ENCODE peak calls at places on chromosomes 2 and 18, in seven cellular contexts. One of them, this sample, is unnamed.

GRCh38 chr2:160044728-160045127 is 17.7 kb downstream of the PLA2R1 start:
- DNase-seq in colonic mucosa: no peak
- DNase-seq in fibroblast of lung: no peak
- DNase-seq in prostate gland: no peak
- DNase-seq in AG09309: no peak
- DNase-seq in left lung: no peak
- DNase-seq in epithelial cell of esophagus: no peak
- DNase-seq in this sample: no peak

GRCh38 chr18:39523281-39523680 is 1957.7 kb upstream of the CELF4 start:
- DNase-seq in colonic mucosa: no peak
- DNase-seq in fibroblast of lung: peak
- DNase-seq in prostate gland: no peak
- DNase-seq in AG09309: no peak
- DNase-seq in left lung: no peak
- DNase-seq in epithelial cell of esophagus: peak
- DNase-seq in this sample: peak

GRCh38 chr2:164620873-164621760 is at the start of gene GRB14:
- DNase-seq in colonic mucosa: peak
- DNase-seq in fibroblast of lung: no peak
- DNase-seq in prostate gland: peak
- DNase-seq in AG09309: no peak
- DNase-seq in left lung: peak
- DNase-seq in epithelial cell of esophagus: peak
- DNase-seq in this sample: peak

GRCh38 chr2:48145845-48146452 is 239.7 kb upstream of the FBXO11 start:
- DNase-seq in colonic mucosa: no peak
- DNase-seq in fibroblast of lung: peak
- DNase-seq in prostate gland: no peak
- DNase-seq in AG09309: no peak
- DNase-seq in left lung: no peak
- DNase-seq in epithelial cell of esophagus: no peak
- DNase-seq in this sample: peak

GRCh38 chr2:96832751-96833507 is 10.9 kb downstream of the ANKRD23 start:
- DNase-seq in colonic mucosa: no peak
- DNase-seq in fibroblast of lung: peak
- DNase-seq in prostate gland: peak
- DNase-seq in AG09309: no peak
- DNase-seq in left lung: peak
- DNase-seq in epithelial cell of esophagus: peak
- DNase-seq in this sample: peak

GRCh38 chr18:73458186-73458964 is 590.6 kb upstream of the NETO1 start:
- DNase-seq in colonic mucosa: no peak
- DNase-seq in fibroblast of lung: no peak
- DNase-seq in prostate gland: no peak
- DNase-seq in AG09309: peak
- DNase-seq in left lung: no peak
- DNase-seq in epithelial cell of esophagus: peak
- DNase-seq in this sample: no peak

GRCh38 chr2:70931376-70932000 is 4.2 kb upstream of the ATP6V1B1 start:
- DNase-seq in colonic mucosa: peak
- DNase-seq in fibroblast of lung: no peak
- DNase-seq in prostate gland: no peak
- DNase-seq in AG09309: no peak
- DNase-seq in left lung: no peak
- DNase-seq in epithelial cell of esophagus: no peak
- DNase-seq in this sample: no peak

GRCh38 chr2:29317801-29318485 is 202.7 kb downstream of the CLIP4 start:
- DNase-seq in colonic mucosa: no peak
- DNase-seq in fibroblast of lung: no peak
- DNase-seq in prostate gland: no peak
- DNase-seq in AG09309: no peak
- DNase-seq in left lung: no peak
- DNase-seq in epithelial cell of esophagus: peak
- DNase-seq in this sample: no peak

GRCh38 chr2:98867539-98868309 is 68.3 kb downstream of the CRACDL start:
- DNase-seq in colonic mucosa: no peak
- DNase-seq in fibroblast of lung: peak
- DNase-seq in prostate gland: no peak
- DNase-seq in AG09309: no peak
- DNase-seq in left lung: no peak
- DNase-seq in epithelial cell of esophagus: peak
- DNase-seq in this sample: no peak

GRCh38 chr2:223247136-223247535 is 195.1 kb downstream of the KCNE4 start:
- DNase-seq in colonic mucosa: no peak
- DNase-seq in fibroblast of lung: peak
- DNase-seq in prostate gland: no peak
- DNase-seq in AG09309: no peak
- DNase-seq in left lung: no peak
- DNase-seq in epithelial cell of esophagus: peak
- DNase-seq in this sample: peak

GRCh38 chr2:124699001-124699565 is 674.0 kb downstream of the CNTNAP5 start:
- DNase-seq in colonic mucosa: no peak
- DNase-seq in fibroblast of lung: no peak
- DNase-seq in prostate gland: no peak
- DNase-seq in AG09309: no peak
- DNase-seq in left lung: no peak
- DNase-seq in epithelial cell of esophagus: no peak
- DNase-seq in this sample: no peak

GRCh38 chr2:220334210-220334609 is 706.8 kb downstream of the SLC4A3 start:
- DNase-seq in colonic mucosa: no peak
- DNase-seq in fibroblast of lung: no peak
- DNase-seq in prostate gland: no peak
- DNase-seq in AG09309: no peak
- DNase-seq in left lung: no peak
- DNase-seq in epithelial cell of esophagus: peak
- DNase-seq in this sample: no peak

GRCh38 chr2:240960963-240961876 is 37.2 kb upstream of the SNED1 start:
- DNase-seq in colonic mucosa: no peak
- DNase-seq in fibroblast of lung: peak
- DNase-seq in prostate gland: no peak
- DNase-seq in AG09309: no peak
- DNase-seq in left lung: no peak
- DNase-seq in epithelial cell of esophagus: no peak
- DNase-seq in this sample: peak

GRCh38 chr2:178804791-178805190 is 2.4 kb downstream of the TTN start:
- DNase-seq in colonic mucosa: no peak
- DNase-seq in fibroblast of lung: peak
- DNase-seq in prostate gland: no peak
- DNase-seq in AG09309: no peak
- DNase-seq in left lung: no peak
- DNase-seq in epithelial cell of esophagus: peak
- DNase-seq in this sample: peak

GRCh38 chr18:12686100-12686499 is 16.4 kb downstream of the CEP76 start:
- DNase-seq in colonic mucosa: no peak
- DNase-seq in fibroblast of lung: peak
- DNase-seq in prostate gland: no peak
- DNase-seq in AG09309: no peak
- DNase-seq in left lung: no peak
- DNase-seq in epithelial cell of esophagus: peak
- DNase-seq in this sample: peak

GRCh38 chr18:3256693-3257626 is 5.0 kb upstream of the MYL12B start:
- DNase-seq in colonic mucosa: peak
- DNase-seq in fibroblast of lung: no peak
- DNase-seq in prostate gland: no peak
- DNase-seq in AG09309: no peak
- DNase-seq in left lung: no peak
- DNase-seq in epithelial cell of esophagus: peak
- DNase-seq in this sample: peak

GRCh38 chr2:139259422-139260051 is 479.3 kb upstream of the NXPH2 start:
- DNase-seq in colonic mucosa: no peak
- DNase-seq in fibroblast of lung: no peak
- DNase-seq in prostate gland: no peak
- DNase-seq in AG09309: no peak
- DNase-seq in left lung: no peak
- DNase-seq in epithelial cell of esophagus: no peak
- DNase-seq in this sample: no peak

DNA sequence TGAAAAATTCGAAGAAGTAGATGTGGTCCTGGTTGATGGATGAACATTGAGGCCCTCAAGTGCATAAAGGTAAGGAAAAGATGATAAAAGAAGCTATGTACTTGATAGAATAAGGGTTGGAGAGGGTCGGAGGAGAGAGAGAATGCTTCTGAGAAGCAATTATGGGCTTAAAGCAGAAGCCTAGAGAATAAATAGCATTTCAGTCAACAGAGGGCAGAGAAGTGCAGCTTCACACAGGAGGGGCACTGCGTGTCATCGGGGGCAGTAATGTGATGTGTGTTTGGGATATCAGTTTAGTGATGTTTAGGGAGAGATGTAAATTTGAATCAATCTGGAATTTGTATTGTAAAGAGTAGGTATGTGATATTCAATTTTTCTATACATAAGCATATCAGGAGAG is 334.5 kb downstream of the PIK3C3 start:
- DNase-seq in colonic mucosa: no peak
- DNase-seq in fibroblast of lung: no peak
- DNase-seq in prostate gland: no peak
- DNase-seq in AG09309: no peak
- DNase-seq in left lung: no peak
- DNase-seq in epithelial cell of esophagus: no peak
- DNase-seq in this sample: no peak
- TF ChIP-seq CTCF in colonic mucosa: no peak
- TF ChIP-seq CTCF in fibroblast of lung: no peak
- TF ChIP-seq CTCF in prostate gland: no peak
- TF ChIP-seq CTCF in AG09309: no peak
- TF ChIP-seq CTCF in left lung: no peak
- TF ChIP-seq CTCF in epithelial cell of esophagus: no peak
- TF ChIP-seq CTCF in this sample: no peak

GRCh38 chr2:113117594-113118262 is 9.7 kb upstream of the IL1RN start:
- DNase-seq in colonic mucosa: peak
- DNase-seq in fibroblast of lung: peak
- DNase-seq in prostate gland: peak
- DNase-seq in AG09309: peak
- DNase-seq in left lung: peak
- DNase-seq in epithelial cell of esophagus: peak
- DNase-seq in this sample: peak
- H3K4me3 ChIP-seq in colonic mucosa: no peak
- H3K4me3 ChIP-seq in fibroblast of lung: no peak
- H3K4me3 ChIP-seq in prostate gland: no peak
- H3K4me3 ChIP-seq in AG09309: no peak
- H3K4me3 ChIP-seq in left lung: no peak
- H3K4me3 ChIP-seq in epithelial cell of esophagus: peak
- H3K4me3 ChIP-seq in this sample: no peak

DNA sequence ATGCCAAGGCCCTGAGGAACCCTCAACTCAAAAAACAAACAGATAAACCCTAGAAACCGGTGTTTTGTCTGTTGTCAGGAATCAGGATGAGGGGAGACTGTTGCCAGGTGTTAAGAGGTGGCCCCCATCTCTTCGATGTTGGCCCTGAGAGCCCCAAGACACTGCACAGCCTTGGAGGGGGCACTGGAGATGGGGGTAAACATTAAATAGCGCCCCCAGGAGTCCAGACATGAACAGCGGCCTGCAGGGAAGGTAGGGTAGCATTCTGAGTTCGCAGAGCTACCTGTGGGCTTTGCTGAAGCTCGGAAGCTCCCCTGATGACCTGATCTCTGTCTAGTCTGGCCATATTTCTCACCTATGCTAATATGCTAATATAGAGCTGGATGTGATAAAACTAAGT is 97.6 kb upstream of the SMAD2 start:
- DNase-seq in colonic mucosa: no peak
- DNase-seq in fibroblast of lung: no peak
- DNase-seq in prostate gland: no peak
- DNase-seq in AG09309: no peak
- DNase-seq in left lung: no peak
- DNase-seq in epithelial cell of esophagus: no peak
- DNase-seq in this sample: no peak
- TF ChIP-seq CTCF in colonic mucosa: no peak
- TF ChIP-seq CTCF in fibroblast of lung: no peak
- TF ChIP-seq CTCF in prostate gland: no peak
- TF ChIP-seq CTCF in AG09309: no peak
- TF ChIP-seq CTCF in left lung: no peak
- TF ChIP-seq CTCF in epithelial cell of esophagus: no peak
- TF ChIP-seq CTCF in this sample: peak

GRCh38 chr2:192669505-192670082 is 474.9 kb upstream of the TMEFF2 start:
- DNase-seq in colonic mucosa: no peak
- DNase-seq in fibroblast of lung: no peak
- DNase-seq in prostate gland: no peak
- DNase-seq in AG09309: no peak
- DNase-seq in left lung: no peak
- DNase-seq in epithelial cell of esophagus: no peak
- DNase-seq in this sample: no peak
- H3K4me3 ChIP-seq in colonic mucosa: no peak
- H3K4me3 ChIP-seq in fibroblast of lung: no peak
- H3K4me3 ChIP-seq in prostate gland: no peak
- H3K4me3 ChIP-seq in AG09309: no peak
- H3K4me3 ChIP-seq in left lung: no peak
- H3K4me3 ChIP-seq in epithelial cell of esophagus: no peak
- H3K4me3 ChIP-seq in this sample: no peak

This sample was measured in choroid plexus epithelial cell.